ENCODE peak calls at places on chromosomes 4 and X, in four cellular contexts. A is GM23338, P is suprapubic skin, I is prostate gland. X is an unnamed sample.

GRCh38 chr4:56870927-56871326 is 36.8 kb upstream of the REST start:
- DNase-seq in A (peak), P (no peak), I (no peak), X (peak)

GRCh38 chrX:17542123-17542522 is 167.1 kb downstream of the NHS start:
- DNase-seq in A (no peak), P (no peak), I (peak), X (no peak)

GRCh38 chrX:12901486-12901885 is 4.9 kb upstream of the TLR8 start:
- DNase-seq in A (peak), P (peak), I (peak), X (no peak)

GRCh38 chr4:114286275-114286674 is 306.8 kb upstream of the ARSJ start:
- DNase-seq in A (no peak), P (no peak), I (no peak), X (no peak)

GRCh38 chr4:177405508-177405907 is 36.7 kb downstream of the AGA start:
- DNase-seq in A (no peak), P (no peak), I (no peak), X (no peak)

GRCh38 chr4:8609824-8610350 is 17.3 kb downstream of the CPZ start:
- DNase-seq in A (no peak), P (no peak), I (no peak), X (no peak)

GRCh38 chr4:106583567-106583966 is 215.0 kb upstream of the GIMD1 start:
- DNase-seq in A (peak), P (no peak), I (no peak), X (peak)

GRCh38 chrX:38060331-38060878 is 54.1 kb downstream of the SYTL5 start:
- DNase-seq in A (no peak), P (no peak), I (no peak), X (no peak)

GRCh38 chr4:153808175-153808574 is 19.3 kb upstream of the SFRP2 start:
- DNase-seq in A (no peak), P (no peak), I (no peak), X (no peak)

GRCh38 chrX:108323751-108324150 is 114.5 kb downstream of the COL4A6 start:
- DNase-seq in A (no peak), P (no peak), I (no peak), X (no peak)

GRCh38 chr4:159137176-159137575 is 34.3 kb downstream of the RAPGEF2 start:
- DNase-seq in A (peak), P (no peak), I (no peak), X (no peak)

GRCh38 chr4:1759818-1760223 is 33.3 kb upstream of the FGFR3 start:
- DNase-seq in A (no peak), P (no peak), I (no peak), X (no peak)

GRCh38 chr4:155530290-155530689 is 136.4 kb upstream of the GUCY1A1 start:
- DNase-seq in A (no peak), P (no peak), I (no peak), X (no peak)

GRCh38 chr4:139219450-139220055 is 42.5 kb upstream of the ELF2 start:
- DNase-seq in A (no peak), P (no peak), I (no peak), X (peak)

GRCh38 chr4:76758290-76758882 is 139.6 kb downstream of the SOWAHB start:
- DNase-seq in A (peak), P (no peak), I (no peak), X (no peak)

GRCh38 chr4:185270885-185271284 is 61.5 kb downstream of the SNX25 start:
- DNase-seq in A (no peak), P (no peak), I (no peak), X (no peak)

GRCh38 chr4:109560687-109561452 is 824 bp downstream of the MCUB start:
- DNase-seq in A (peak), P (peak), I (peak), X (peak)
- TF ChIP-seq POLR2AphosphoS5 in A (no peak), P (no peak), I (no peak), X (no peak)

GRCh38 chr4:6665320-6665654 is 24.8 kb downstream of the MRFAP1 start:
- DNase-seq in A (no peak), P (no peak), I (no peak), X (no peak)

GRCh38 chr4:6659897-6660296 is 19.4 kb downstream of the MRFAP1 start:
- DNase-seq in A (no peak), P (no peak), I (no peak), X (no peak)

GRCh38 chr4:6660430-6660829 is 19.9 kb downstream of the MRFAP1 start:
- DNase-seq in A (no peak), P (no peak), I (no peak), X (no peak)

GRCh38 chr4:6662591-6662990 is 22.1 kb downstream of the MRFAP1 start:
- DNase-seq in A (no peak), P (no peak), I (no peak), X (no peak)

GRCh38 chr4:6663596-6664393 is 23.3 kb downstream of the MRFAP1 start:
- DNase-seq in A (peak), P (no peak), I (no peak), X (no peak)
- H3K4me3 ChIP-seq in A (peak), P (peak), I (peak), X (no peak)

GRCh38 chr4:123478859-123479345 is 82.3 kb downstream of the SPRY1 start:
- DNase-seq in A (no peak), P (no peak), I (peak), X (no peak)
- TF ChIP-seq POLR2AphosphoS5 in A (no peak), P (no peak), I (peak), X (no peak)

DNA sequence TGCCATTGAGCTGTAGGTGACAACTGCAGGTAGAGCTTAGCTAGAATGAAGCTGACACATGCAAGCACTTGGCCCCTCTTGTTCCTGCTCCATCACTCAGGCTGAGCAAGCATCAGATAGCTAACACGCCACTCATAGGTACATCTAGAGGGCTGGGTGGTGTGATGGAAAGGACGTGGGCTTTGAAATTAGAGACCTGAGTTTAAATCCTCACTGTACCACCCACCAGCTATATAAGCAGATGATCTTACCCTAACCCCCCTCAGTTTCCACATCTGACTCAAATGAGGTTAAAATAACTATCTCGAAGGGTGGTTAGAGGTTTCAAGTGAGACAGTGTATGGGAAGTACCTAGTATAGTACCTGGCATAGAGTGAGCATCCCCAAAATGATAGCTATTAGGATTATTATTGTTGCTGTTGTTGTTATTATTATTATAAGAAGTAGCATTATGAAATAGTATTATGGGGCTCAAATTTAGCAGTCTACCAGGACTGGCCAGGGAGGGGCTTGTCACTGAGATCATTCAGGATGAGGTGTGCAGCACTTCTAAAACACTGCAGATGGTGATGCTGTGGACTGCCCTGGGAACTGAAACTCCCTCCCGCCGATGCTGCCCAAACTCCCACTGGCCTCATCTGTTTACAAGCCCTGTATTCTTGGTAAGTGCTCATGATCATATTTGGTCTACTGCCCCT is 59.0 kb downstream of the REELD1 start:
- DNase-seq in A (no peak), P (no peak), I (no peak), X (no peak)
- H3K4me3 ChIP-seq in A (no peak), P (no peak), I (no peak), X (no peak)